ENCODE peak calls at places on chromosome 22, in six cellular contexts. J is RWPE1; K is IMR-90; S is stimulated activated CD4-positive, alpha-beta T cell treated with anti-CD3 and anti-CD28 coated beads, TNF-alpha, amount 100 ng/mL, for 4 hours; N is smooth muscle cell of the brain vasculature; W is naive thymus-derived CD4-positive, alpha-beta T cell. Z is an unnamed sample.

GRCh38 chr22:39421691-39422090 is 22.1 kb downstream of the TAB1 start:
- DNase-seq in J (no peak), K (no peak), S (no peak), N (no peak), W (no peak), Z (no peak)

GRCh38 chr22:49863936-49864335 is 10.3 kb downstream of the ZBED4 start:
- DNase-seq in J (no peak), K (no peak), S (no peak), N (no peak), W (no peak), Z (no peak)

GRCh38 chr22:35868938-35869337 is 151.3 kb downstream of the APOL5 start:
- DNase-seq in J (no peak), K (peak; percentile 8), S (no peak), N (no peak), W (no peak), Z (no peak)

GRCh38 chr22:37758698-37759097 is 49.0 kb upstream of the GCAT start:
- DNase-seq in J (no peak), K (no peak), S (no peak), N (no peak), W (no peak), Z (no peak)

GRCh38 chr22:23529166-23530103 is 50.7 kb downstream of the IGLL1 start:
- DNase-seq in J (no peak), K (no peak), S (no peak), N (no peak), W (no peak), Z (no peak)

GRCh38 chr22:23268877-23269276 is 88.6 kb downstream of the BCR start:
- DNase-seq in J (no peak), K (no peak), S (no peak), N (no peak), W (no peak), Z (no peak)

GRCh38 chr22:48523091-48523490 is 1304.6 kb downstream of the BRD1 start:
- DNase-seq in J (no peak), K (no peak), S (no peak), N (no peak), W (no peak), Z (no peak)

GRCh38 chr22:26558246-26558895 is 31.6 kb downstream of the TPST2 start:
- DNase-seq in J (no peak), K (peak; percentile 46), S (no peak), N (peak; percentile 64), W (no peak), Z (no peak)

GRCh38 chr22:44182591-44183588 is 2.2 kb downstream of the PARVG start:
- DNase-seq in J (no peak), K (no peak), S (no peak), N (no peak), W (peak; percentile 50), Z (no peak)

GRCh38 chr22:37746366-37747089 is 49.7 kb downstream of the TRIOBP start:
- DNase-seq in J (no peak), K (no peak), S (no peak), N (no peak), W (peak; percentile 60), Z (peak; percentile 57)

GRCh38 chr22:36764641-36765040 is 11.3 kb downstream of the IFT27 start:
- DNase-seq in J (no peak), K (no peak), S (no peak), N (no peak), W (no peak), Z (no peak)

GRCh38 chr22:37218771-37219411 is 6.6 kb upstream of the SSTR3 start:
- DNase-seq in J (no peak), K (no peak), S (peak; percentile 62), N (no peak), W (peak; percentile 59), Z (no peak)

GRCh38 chr22:48209473-48210271 is 1447.2 kb downstream of the TBC1D22A start:
- DNase-seq in J (no peak), K (no peak), S (no peak), N (no peak), W (no peak), Z (no peak)

GRCh38 chr22:19882446-19883381 is 28.0 kb upstream of the GNB1L start:
- DNase-seq in J (no peak), K (no peak), S (no peak), N (no peak), W (no peak), Z (no peak)

GRCh38 chr22:49692499-49693225 is 135.0 kb downstream of the BRD1 start:
- DNase-seq in J (no peak), K (no peak), S (no peak), N (no peak), W (no peak), Z (no peak)

GRCh38 chr22:41296826-41297667 is 4.3 kb upstream of the ZC3H7B start:
- DNase-seq in J (no peak), K (no peak), S (no peak), N (no peak), W (no peak), Z (no peak)

Z was measured in mesothelial cell of epicardium.